ENCODE peak calls at places on chromosomes 16 and 17, in seven cellular contexts. C is H54; S is stimulated activated CD8-positive, alpha-beta memory T cell treated with anti-CD3 and anti-CD28 coated beads, Interleukin-7, amount 100 ng/mL, for 1 hour; F is fibroblast of the aortic adventitia; P is neuronal stem cell; Q is HuH-7; D is ELR. G is an unnamed sample.
A peak's percentile ranks its signal among the peaks of the same experiment; 100 is the strongest.

GRCh38 chr16:27461483-27462171 is 59.7 kb downstream of the IL21R start:
- DNase-seq in C (no peak), D (no peak), Q (no peak), P (no peak), S (no peak), F (no peak), G (no peak)

GRCh38 chr17:39754161-39754957 is 16.6 kb downstream of the GRB7 start:
- DNase-seq in D (peak; percentile 92), Q (peak; percentile 95), C (peak; percentile 100), S (peak; percentile 93), P (peak; percentile 83), F (peak; percentile 77), G (peak; percentile 96)

GRCh38 chr16:24135624-24136296 is 120.4 kb upstream of the CACNG3 start:
- DNase-seq in D (no peak), S (no peak), C (no peak), P (no peak), F (no peak), Q (no peak), G (no peak)

GRCh38 chr17:76912585-76912984 is 44.4 kb downstream of the MGAT5B start:
- DNase-seq in Q (no peak), C (no peak), D (no peak), S (no peak), F (no peak), P (no peak), G (no peak)

GRCh38 chr16:31344712-31345111 is 10.3 kb upstream of the ITGAX start:
- DNase-seq in C (no peak), D (no peak), Q (no peak), P (no peak), F (no peak), S (no peak), G (peak; percentile 45)

GRCh38 chr17:4833941-4834501 is 881 bp downstream of the MINK1 start:
- DNase-seq in Q (peak; percentile 24), F (peak; percentile 44), C (no peak), P (no peak), D (peak; percentile 72), S (no peak), G (peak; percentile 69)

GRCh38 chr17:14886200-14886739 is 378.9 kb downstream of the PMP22 start:
- DNase-seq in F (peak; percentile 8), P (no peak), C (no peak), Q (no peak), S (no peak), D (peak; percentile 63), G (no peak)

GRCh38 chr17:58415371-58416055 is 1.8 kb downstream of the RNF43 start:
- DNase-seq in C (no peak), D (no peak), S (no peak), P (no peak), Q (peak; percentile 30), F (no peak), G (no peak)

GRCh38 chr16:23408242-23409201 is 44.5 kb downstream of the COG7 start:
- DNase-seq in C (peak; percentile 67), D (peak; percentile 50), F (peak; percentile 62), Q (peak; percentile 30), S (no peak), P (peak; percentile 32), G (no peak)

G was measured in ascending aorta.